ENCODE peak calls at places on chromosomes 2 and 18, in four cellular contexts. G, D, N and K are unnamed samples. For H4K20me1, the result is how much of the 10 kb centered on the place peaks cover.

GRCh38 chr2:160353166-160353565 is 140.4 kb downstream of the RBMS1 start:
- DNase-seq in G (no peak), D (no peak), N (no peak), K (no peak)

GRCh38 chr2:218296200-218296599 is 3.9 kb upstream of the TMBIM1 start:
- DNase-seq in D (no peak), G (no peak), N (no peak), K (no peak)

GRCh38 chr2:31440764-31441163 is 26.2 kb upstream of the XDH start:
- DNase-seq in D (no peak), G (peak), N (no peak), K (peak)

GRCh38 chr2:68653538-68653982 is 10.2 kb downstream of the PROKR1 start:
- DNase-seq in D (peak), N (no peak), G (no peak), K (peak)

GRCh38 chr18:3689986-3690681 is 240.2 kb downstream of the TGIF1 start:
- DNase-seq in N (peak), D (no peak), G (no peak), K (no peak)

GRCh38 chr2:229445013-229445412 is 173.9 kb upstream of the PID1 start:
- DNase-seq in N (peak), G (peak), D (peak), K (peak)

GRCh38 chr18:22666411-22666940 is 248.8 kb upstream of the CTAGE1 start:
- DNase-seq in D (no peak), G (no peak), N (no peak), K (no peak)

GRCh38 chr2:30177861-30178465 is 31.2 kb downstream of the YPEL5 start:
- DNase-seq in D (no peak), N (no peak), G (no peak), K (no peak)

GRCh38 chr2:44273076-44273475 is 2.2 kb upstream of the SLC3A1 start:
- DNase-seq in N (no peak), D (no peak), G (no peak), K (no peak)

GRCh38 chr2:69715964-69716363 is 26.0 kb upstream of the ANXA4 start:
- DNase-seq in G (peak), N (no peak), D (no peak), K (peak)

GRCh38 chr18:54239091-54239490 is 14.6 kb upstream of the MBD2 start:
- DNase-seq in G (no peak), N (no peak), D (no peak), K (no peak)

GRCh38 chr18:23967321-23968089 is 47.0 kb upstream of the TTC39C start:
- DNase-seq in N (no peak), D (no peak), G (no peak), K (no peak)

GRCh38 chr2:196854629-196855028 is 45.5 kb upstream of the C2orf66 start:
- DNase-seq in D (no peak), N (no peak), G (no peak), K (no peak)

GRCh38 chr18:70491734-70492348 is 203.0 kb downstream of the SOCS6 start:
- DNase-seq in N (peak), D (peak), G (peak), K (peak)

GRCh38 chr2:159196393-159196925 is 90.0 kb downstream of the WDSUB1 start:
- DNase-seq in N (no peak), D (no peak), G (no peak), K (no peak)

GRCh38 chr2:232960862-232961261 is 52.2 kb downstream of the NGEF start:
- DNase-seq in G (peak), N (no peak), D (no peak), K (no peak)

GRCh38 chr18:8609711-8610441 is 639 bp downstream of the RAB12 start:
- DNase-seq in D (peak), G (peak), N (no peak), K (no peak)

GRCh38 chr2:128319773-128320608 is 1.3 kb upstream of the HS6ST1 start:
- DNase-seq in N (no peak), D (no peak), G (no peak), K (no peak)

GRCh38 chr2:205714058-205714776 is 31.9 kb downstream of the NRP2 start:
- DNase-seq in N (no peak), G (no peak), D (no peak), K (peak)

GRCh38 chr2:182824056-182824758 is 42.2 kb downstream of the FRZB start:
- DNase-seq in D (no peak), G (no peak), N (no peak), K (no peak)

GRCh38 chr18:9898792-9899549 is 13.2 kb downstream of the TXNDC2 start:
- DNase-seq in G (peak), N (no peak), D (peak), K (no peak)

GRCh38 chr2:145411493-145411892 is 891.6 kb upstream of the ZEB2 start:
- DNase-seq in D (no peak), G (no peak), N (no peak), K (no peak)

GRCh38 chr2:105875241-105875640 is 130.5 kb downstream of the NCK2 start:
- DNase-seq in N (no peak), D (no peak), G (no peak), K (no peak)

GRCh38 chr2:174438146-174438886 is 42.8 kb downstream of the SCRN3 start:
- DNase-seq in D (no peak), N (no peak), G (no peak), K (no peak)

GRCh38 chr2:69993048-69993565 is 31.7 kb upstream of the ASPRV1 start:
- DNase-seq in D (no peak), N (no peak), G (no peak), K (no peak)

GRCh38 chr2:190693533-190694226 is 44.8 kb downstream of the NAB1 start:
- DNase-seq in N (no peak), G (no peak), D (no peak), K (no peak)

GRCh38 chr2:108278631-108279030 is 10.1 kb upstream of the SULT1C2 start:
- DNase-seq in N (no peak), D (no peak), G (no peak), K (peak)

GRCh38 chr2:239944706-239945551 is 80.2 kb downstream of the NDUFA10 start:
- DNase-seq in G (no peak), N (no peak), D (no peak), K (peak)

GRCh38 chr2:235300368-235301201 is 193.3 kb upstream of the AGAP1 start:
- DNase-seq in N (no peak), G (peak), D (peak), K (peak)

GRCh38 chr2:166127217-166128155 is at the start of gene SCN1A:
- DNase-seq in G (peak), D (peak), N (peak), K (peak)

GRCh38 chr2:180618570-180618969 is 361.8 kb upstream of the UBE2E3 start:
- DNase-seq in D (no peak), N (no peak), G (no peak), K (peak)

GRCh38 chr18:22314001-22314400 is 103.7 kb downstream of the CTAGE1 start:
- DNase-seq in G (peak), D (no peak), N (no peak), K (peak)

GRCh38 chr2:208266641-208267335 is 733 bp downstream of the PIKFYVE start:
- DNase-seq in G (peak), N (no peak), D (no peak), K (peak)

GRCh38 chr2:239245872-239246701 is 154.7 kb downstream of the HDAC4 start:
- DNase-seq in D (no peak), G (no peak), N (peak), K (no peak)

GRCh38 chr18:49052891-49053644 is 102.3 kb upstream of the SMAD7 start:
- DNase-seq in N (no peak), D (no peak), G (peak), K (peak)

GRCh38 chr18:11307716-11308115 is 158.3 kb upstream of the PIEZO2 start:
- DNase-seq in N (no peak), D (no peak), G (no peak), K (no peak)

GRCh38 chr18:11305507-11305906 is 156.1 kb upstream of the PIEZO2 start:
- DNase-seq in G (no peak), D (no peak), N (peak), K (no peak)

GRCh38 chr18:11310476-11311086 is 161.2 kb upstream of the PIEZO2 start:
- DNase-seq in G (peak), N (peak), D (peak), K (peak)

GRCh38 chr18:11308499-11308898 is 159.1 kb upstream of the PIEZO2 start:
- DNase-seq in D (no peak), G (peak), N (no peak), K (peak)

GRCh38 chr18:11309172-11309571 is 159.8 kb upstream of the PIEZO2 start:
- DNase-seq in G (peak), D (no peak), N (peak), K (peak)
- H2AFZ ChIP-seq in G (no peak), D (no peak), N (no peak), K (no peak)

GRCh38 chr18:76487076-76487475 is 8.0 kb downstream of the ZNF516 start:
- DNase-seq in G (no peak), N (no peak), D (no peak), K (no peak)
- H4K20me1 ChIP-seq in G (under half), N (under half), D (half or more), K (under half)

GRCh38 chr18:44719519-44720060 is 38.9 kb downstream of the SETBP1 start:
- DNase-seq in N (no peak), D (no peak), G (no peak), K (no peak)
- H2AFZ ChIP-seq in N (no peak), D (no peak), G (no peak), K (no peak)

DNA sequence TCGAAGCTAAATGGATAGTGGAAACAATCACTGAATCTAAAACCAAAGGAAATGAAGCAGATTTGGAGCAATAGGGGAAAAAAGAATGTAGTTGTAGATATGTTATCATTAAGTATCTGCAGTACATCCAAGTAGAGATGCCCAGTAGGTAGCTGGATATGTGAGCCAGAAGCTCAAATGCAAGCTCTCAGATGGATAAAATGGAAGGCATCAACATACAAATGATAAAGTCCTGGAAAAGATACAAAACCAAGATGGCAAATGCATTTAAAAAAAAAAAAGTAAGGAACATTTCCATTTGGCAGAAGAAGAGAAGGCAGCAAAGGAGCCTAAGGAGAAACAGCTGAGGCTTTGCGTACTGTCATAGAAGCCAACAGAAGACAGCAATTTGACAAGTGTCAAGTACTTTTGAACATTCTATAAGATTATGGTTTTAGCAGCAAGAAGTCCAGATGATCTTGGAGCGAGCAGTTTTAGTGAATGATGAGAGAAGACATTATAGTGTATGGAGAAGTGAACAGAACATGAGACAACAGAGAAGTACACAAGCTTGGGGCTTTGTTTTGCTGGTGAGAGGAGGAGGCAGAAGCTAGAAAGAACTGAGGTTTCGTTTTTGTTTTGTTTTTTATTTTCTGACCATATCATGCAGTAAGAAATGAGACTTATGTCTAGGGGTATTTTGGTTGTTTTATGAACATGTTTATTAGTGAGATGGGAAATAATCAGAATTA is 18.3 kb downstream of the ROCK2 start:
- DNase-seq in N (no peak), G (peak), D (no peak), K (no peak)
- H4K20me1 ChIP-seq in N (half or more), G (under half), D (half or more), K (under half)

DNA sequence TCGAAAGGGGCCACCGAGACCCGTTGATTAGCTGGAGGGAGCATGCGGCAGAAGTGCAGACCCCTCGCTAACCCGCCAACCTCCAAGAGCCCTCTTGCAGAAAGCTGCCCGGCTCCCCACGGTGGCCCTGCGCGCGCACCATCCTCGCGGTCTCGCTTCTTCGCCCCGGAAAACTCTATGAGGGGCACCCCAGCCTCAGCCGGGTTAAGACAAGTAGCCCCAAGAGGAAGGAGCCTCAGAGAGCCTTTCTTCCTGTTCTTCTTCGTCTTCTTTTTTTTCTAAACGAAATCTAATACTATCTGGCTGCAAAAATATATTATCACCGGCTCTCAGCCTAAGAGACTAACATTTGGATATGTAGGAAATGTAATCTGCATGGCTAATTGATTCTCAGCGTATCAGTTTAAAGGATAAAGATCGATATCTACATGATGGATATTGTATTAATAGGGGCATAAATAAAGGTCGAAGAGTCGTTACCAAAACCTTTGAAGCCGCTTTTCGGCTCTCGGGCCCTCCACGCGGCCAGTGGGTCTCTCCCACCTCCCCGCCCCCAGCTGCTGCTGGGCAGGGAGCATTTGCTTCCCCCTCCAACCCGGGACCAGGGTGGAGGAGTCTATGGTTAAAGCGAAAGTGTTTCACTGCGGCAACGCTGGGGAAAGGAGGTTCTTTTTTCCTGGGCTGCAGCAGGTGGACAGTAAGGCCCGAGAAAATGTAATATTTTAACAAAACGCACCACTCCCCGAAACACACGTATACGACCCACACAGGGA is 6.1 kb upstream of the PAX3 start:
- DNase-seq in N (peak), D (no peak), G (no peak), K (no peak)
- H2AFZ ChIP-seq in N (no peak), D (peak), G (no peak), K (no peak)

GRCh38 chr2:24861500-24861899 is 58.5 kb downstream of the ADCY3 start:
- DNase-seq in G (no peak), D (no peak), N (no peak), K (no peak)
- H4K20me1 ChIP-seq in G (under half), D (under half), N (under half), K (under half)

GRCh38 chr2:170926743-170927297 is 2.2 kb upstream of the GORASP2 start:
- DNase-seq in G (no peak), N (no peak), D (no peak), K (no peak)

GRCh38 chr2:170925923-170926322 is 3.1 kb upstream of the GORASP2 start:
- DNase-seq in D (no peak), N (no peak), G (no peak), K (no peak)

GRCh38 chr2:170924969-170925368 is 4.1 kb upstream of the GORASP2 start:
- DNase-seq in G (no peak), D (no peak), N (no peak), K (no peak)

GRCh38 chr2:170923799-170924198 is 5.3 kb upstream of the GORASP2 start:
- DNase-seq in G (no peak), D (no peak), N (peak), K (no peak)

DNA sequence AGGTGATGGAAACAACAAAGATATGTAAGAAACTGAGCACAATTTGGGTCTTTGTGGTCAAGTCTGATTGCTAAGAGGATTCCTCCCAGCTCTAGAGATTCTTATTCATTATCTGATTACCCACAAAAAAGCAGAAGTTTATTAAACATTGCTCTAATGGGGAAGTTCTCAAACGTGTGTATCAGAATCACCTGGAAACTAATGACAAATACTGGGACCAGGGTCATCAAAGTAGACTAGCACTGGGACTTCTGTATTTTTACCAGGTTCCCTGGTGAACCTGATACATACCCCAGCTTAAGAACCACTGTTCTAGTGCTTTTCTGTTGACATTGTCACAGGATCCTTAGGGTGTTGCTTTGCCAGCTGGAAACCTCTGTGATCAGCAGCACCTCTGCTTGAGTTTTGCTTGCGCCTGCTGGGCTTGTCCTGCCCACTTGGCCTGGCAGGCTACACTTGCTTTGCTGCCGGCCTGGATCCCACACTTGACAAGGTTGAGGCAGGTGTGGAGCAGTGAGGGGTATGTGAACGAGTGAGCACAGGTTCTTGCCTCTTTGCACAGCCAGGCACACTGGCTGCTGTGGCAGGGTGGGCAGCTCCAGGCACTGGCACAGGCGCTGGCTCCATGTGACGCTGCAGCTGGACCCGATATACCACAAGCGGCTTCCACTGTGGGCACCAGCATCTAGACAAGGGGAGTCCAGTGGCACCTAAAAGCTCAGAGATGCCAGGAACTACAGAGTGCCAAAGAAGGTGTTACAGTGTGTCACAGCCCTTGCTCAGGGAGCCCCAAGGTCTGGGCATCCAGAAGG is 6.2 kb upstream of the GORASP2 start:
- DNase-seq in N (no peak), G (no peak), D (no peak), K (no peak)
- H2AFZ ChIP-seq in N (no peak), G (no peak), D (no peak), K (no peak)

GRCh38 chr18:48053881-48054586 is 123.6 kb upstream of the SMAD2 start:
- DNase-seq in D (peak), G (no peak), N (no peak), K (no peak)

GRCh38 chr18:48052291-48052840 is 121.9 kb upstream of the SMAD2 start:
- DNase-seq in N (no peak), D (no peak), G (no peak), K (no peak)

GRCh38 chr18:48050176-48050575 is 119.7 kb upstream of the SMAD2 start:
- DNase-seq in D (no peak), G (no peak), N (no peak), K (no peak)

GRCh38 chr18:48055351-48055750 is 124.9 kb upstream of the SMAD2 start:
- DNase-seq in N (no peak), D (no peak), G (no peak), K (no peak)

DNA sequence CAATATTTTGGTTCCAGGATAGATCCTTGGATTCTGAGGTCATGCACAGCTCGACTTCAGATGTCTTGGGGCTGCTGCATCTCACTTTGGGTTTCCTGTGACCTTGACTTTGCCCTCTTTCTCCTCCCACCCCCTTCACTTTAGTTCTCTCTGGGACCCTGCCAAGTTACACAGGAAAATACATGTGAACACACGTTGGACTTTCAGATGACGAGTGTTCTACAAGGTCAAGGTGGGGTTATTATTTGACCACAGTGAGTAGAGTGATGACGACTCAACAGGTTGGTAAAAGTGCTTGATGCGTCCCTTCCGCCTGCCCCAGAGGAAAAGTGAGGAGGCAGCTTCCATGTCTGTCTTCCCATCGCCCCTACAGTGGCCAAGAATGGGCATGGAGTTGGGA is 122.4 kb upstream of the SMAD2 start:
- DNase-seq in D (no peak), G (no peak), N (no peak), K (no peak)
- H4K20me1 ChIP-seq in D (under half), G (under half), N (under half), K (under half)

DNA sequence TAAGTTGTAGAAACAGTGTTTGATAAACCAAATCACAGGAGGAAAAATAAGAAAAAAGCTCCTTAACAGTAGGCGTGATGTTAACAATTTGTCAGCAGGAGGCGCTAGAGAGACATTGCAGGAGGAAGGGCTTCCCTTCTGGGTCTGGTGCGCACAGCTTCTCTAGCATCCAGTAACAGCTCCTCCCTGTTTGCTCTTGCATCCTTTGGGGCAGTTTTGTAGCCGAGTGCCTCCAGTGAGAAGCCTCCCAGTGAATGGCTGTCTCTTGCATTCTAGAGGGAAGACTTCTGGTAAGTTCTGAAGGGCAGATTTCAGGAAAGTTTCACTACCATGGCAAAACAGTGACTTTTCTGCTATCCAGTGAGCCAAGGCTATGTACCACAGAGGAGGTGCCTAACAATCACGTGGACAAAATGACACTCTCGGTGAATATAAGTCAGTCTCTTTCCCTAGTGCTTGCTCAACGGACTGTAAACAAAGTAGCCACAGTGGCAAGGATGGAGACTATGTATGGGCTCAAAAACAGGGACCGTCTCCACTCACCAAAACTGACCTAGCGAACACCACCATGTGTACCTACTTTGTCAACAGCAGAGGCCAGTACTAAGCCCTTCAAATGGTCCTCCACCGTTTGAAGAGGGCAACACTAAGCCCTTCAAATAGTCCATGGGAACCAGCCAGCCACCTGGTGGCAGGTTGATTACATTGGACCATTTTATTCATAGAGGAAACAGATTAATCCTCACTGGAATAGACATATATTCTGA is 9.6 kb upstream of the ZNF396 start:
- DNase-seq in G (peak), N (peak), D (peak), K (peak)
- H2AFZ ChIP-seq in G (no peak), N (no peak), D (no peak), K (peak)